ENCODE peak calls at places on chromosomes 5 and 9, in seven cellular contexts. One of them, this sample, is unnamed.

GRCh38 chr9:97510797-97511761 is 9.6 kb downstream of the TMOD1 start:
- DNase-seq in adrenal gland: no peak
- DNase-seq in tibial nerve: no peak
- DNase-seq in HTR-8/SVneo: no peak
- DNase-seq in activated T-helper 1 cell treated with anti-CD3 and anti-CD28 coated beads, Interleukin-2, amount 50 U/mL, for 16 hours: no peak
- DNase-seq in RWPE1: no peak
- DNase-seq in CD4-positive, alpha-beta T cell: no peak
- DNase-seq in this sample: no peak

GRCh38 chr5:1298723-1299510 is 4.0 kb upstream of the TERT start:
- DNase-seq in adrenal gland: no peak
- DNase-seq in tibial nerve: no peak
- DNase-seq in HTR-8/SVneo: no peak
- DNase-seq in activated T-helper 1 cell treated with anti-CD3 and anti-CD28 coated beads, Interleukin-2, amount 50 U/mL, for 16 hours: no peak
- DNase-seq in RWPE1: no peak
- DNase-seq in CD4-positive, alpha-beta T cell: no peak
- DNase-seq in this sample: no peak

GRCh38 chr9:2210201-2210600 is 195.1 kb downstream of the SMARCA2 start:
- DNase-seq in adrenal gland: no peak
- DNase-seq in tibial nerve: no peak
- DNase-seq in HTR-8/SVneo: no peak
- DNase-seq in activated T-helper 1 cell treated with anti-CD3 and anti-CD28 coated beads, Interleukin-2, amount 50 U/mL, for 16 hours: no peak
- DNase-seq in RWPE1: no peak
- DNase-seq in CD4-positive, alpha-beta T cell: no peak
- DNase-seq in this sample: no peak

GRCh38 chr5:121628783-121629182 is 222.9 kb upstream of the FTMT start:
- DNase-seq in adrenal gland: peak
- DNase-seq in tibial nerve: peak
- DNase-seq in HTR-8/SVneo: no peak
- DNase-seq in activated T-helper 1 cell treated with anti-CD3 and anti-CD28 coated beads, Interleukin-2, amount 50 U/mL, for 16 hours: no peak
- DNase-seq in RWPE1: no peak
- DNase-seq in CD4-positive, alpha-beta T cell: no peak
- DNase-seq in this sample: no peak

GRCh38 chr5:5165541-5166002 is 25.4 kb downstream of the ADAMTS16 start:
- DNase-seq in adrenal gland: no peak
- DNase-seq in tibial nerve: no peak
- DNase-seq in HTR-8/SVneo: peak
- DNase-seq in activated T-helper 1 cell treated with anti-CD3 and anti-CD28 coated beads, Interleukin-2, amount 50 U/mL, for 16 hours: no peak
- DNase-seq in RWPE1: no peak
- DNase-seq in CD4-positive, alpha-beta T cell: no peak
- DNase-seq in this sample: no peak

GRCh38 chr5:145762833-145763232 is 72.3 kb downstream of the PRELID2 start:
- DNase-seq in adrenal gland: no peak
- DNase-seq in tibial nerve: no peak
- DNase-seq in HTR-8/SVneo: no peak
- DNase-seq in activated T-helper 1 cell treated with anti-CD3 and anti-CD28 coated beads, Interleukin-2, amount 50 U/mL, for 16 hours: no peak
- DNase-seq in RWPE1: no peak
- DNase-seq in CD4-positive, alpha-beta T cell: no peak
- DNase-seq in this sample: no peak

GRCh38 chr9:6567140-6567591 is 78.4 kb downstream of the GLDC start:
- DNase-seq in adrenal gland: peak
- DNase-seq in tibial nerve: no peak
- DNase-seq in HTR-8/SVneo: peak
- DNase-seq in activated T-helper 1 cell treated with anti-CD3 and anti-CD28 coated beads, Interleukin-2, amount 50 U/mL, for 16 hours: no peak
- DNase-seq in RWPE1: peak
- DNase-seq in CD4-positive, alpha-beta T cell: no peak
- DNase-seq in this sample: peak

GRCh38 chr9:99593621-99594020 is 228.1 kb upstream of the NR4A3 start:
- DNase-seq in adrenal gland: peak
- DNase-seq in tibial nerve: no peak
- DNase-seq in HTR-8/SVneo: no peak
- DNase-seq in activated T-helper 1 cell treated with anti-CD3 and anti-CD28 coated beads, Interleukin-2, amount 50 U/mL, for 16 hours: no peak
- DNase-seq in RWPE1: no peak
- DNase-seq in CD4-positive, alpha-beta T cell: no peak
- DNase-seq in this sample: no peak

GRCh38 chr9:127444283-127444920 is 6.8 kb downstream of the RPL12 start:
- DNase-seq in adrenal gland: no peak
- DNase-seq in tibial nerve: no peak
- DNase-seq in HTR-8/SVneo: no peak
- DNase-seq in activated T-helper 1 cell treated with anti-CD3 and anti-CD28 coated beads, Interleukin-2, amount 50 U/mL, for 16 hours: no peak
- DNase-seq in RWPE1: no peak
- DNase-seq in CD4-positive, alpha-beta T cell: no peak
- DNase-seq in this sample: no peak

GRCh38 chr5:13448843-13449242 is 495.6 kb downstream of the DNAH5 start:
- DNase-seq in adrenal gland: no peak
- DNase-seq in tibial nerve: no peak
- DNase-seq in HTR-8/SVneo: no peak
- DNase-seq in activated T-helper 1 cell treated with anti-CD3 and anti-CD28 coated beads, Interleukin-2, amount 50 U/mL, for 16 hours: no peak
- DNase-seq in RWPE1: no peak
- DNase-seq in CD4-positive, alpha-beta T cell: no peak
- DNase-seq in this sample: no peak

GRCh38 chr5:123157797-123158528 is 68.9 kb downstream of the PRDM6 start:
- DNase-seq in adrenal gland: peak
- DNase-seq in tibial nerve: no peak
- DNase-seq in HTR-8/SVneo: peak
- DNase-seq in activated T-helper 1 cell treated with anti-CD3 and anti-CD28 coated beads, Interleukin-2, amount 50 U/mL, for 16 hours: no peak
- DNase-seq in RWPE1: peak
- DNase-seq in CD4-positive, alpha-beta T cell: no peak
- DNase-seq in this sample: no peak

GRCh38 chr9:107504585-107505455 is 15.3 kb upstream of the KLF4 start:
- DNase-seq in adrenal gland: peak
- DNase-seq in tibial nerve: no peak
- DNase-seq in HTR-8/SVneo: peak
- DNase-seq in activated T-helper 1 cell treated with anti-CD3 and anti-CD28 coated beads, Interleukin-2, amount 50 U/mL, for 16 hours: no peak
- DNase-seq in RWPE1: peak
- DNase-seq in CD4-positive, alpha-beta T cell: no peak
- DNase-seq in this sample: no peak

GRCh38 chr5:116858705-116859333 is 284.2 kb upstream of the SEMA6A start:
- DNase-seq in adrenal gland: no peak
- DNase-seq in tibial nerve: no peak
- DNase-seq in HTR-8/SVneo: no peak
- DNase-seq in activated T-helper 1 cell treated with anti-CD3 and anti-CD28 coated beads, Interleukin-2, amount 50 U/mL, for 16 hours: no peak
- DNase-seq in RWPE1: no peak
- DNase-seq in CD4-positive, alpha-beta T cell: no peak
- DNase-seq in this sample: no peak

GRCh38 chr5:159515909-159516415 is 185.7 kb upstream of the IL12B start:
- DNase-seq in adrenal gland: peak
- DNase-seq in tibial nerve: peak
- DNase-seq in HTR-8/SVneo: peak
- DNase-seq in activated T-helper 1 cell treated with anti-CD3 and anti-CD28 coated beads, Interleukin-2, amount 50 U/mL, for 16 hours: peak
- DNase-seq in RWPE1: peak
- DNase-seq in CD4-positive, alpha-beta T cell: peak
- DNase-seq in this sample: peak

GRCh38 chr5:149060325-149060724 is 2.5 kb downstream of the SH3TC2 start:
- DNase-seq in adrenal gland: peak
- DNase-seq in tibial nerve: peak
- DNase-seq in HTR-8/SVneo: no peak
- DNase-seq in activated T-helper 1 cell treated with anti-CD3 and anti-CD28 coated beads, Interleukin-2, amount 50 U/mL, for 16 hours: no peak
- DNase-seq in RWPE1: peak
- DNase-seq in CD4-positive, alpha-beta T cell: no peak
- DNase-seq in this sample: no peak

GRCh38 chr5:150063638-150064037 is 22.7 kb downstream of the CSF1R start:
- DNase-seq in adrenal gland: no peak
- DNase-seq in tibial nerve: no peak
- DNase-seq in HTR-8/SVneo: no peak
- DNase-seq in activated T-helper 1 cell treated with anti-CD3 and anti-CD28 coated beads, Interleukin-2, amount 50 U/mL, for 16 hours: no peak
- DNase-seq in RWPE1: no peak
- DNase-seq in CD4-positive, alpha-beta T cell: no peak
- DNase-seq in this sample: no peak

This sample was measured in keratinocyte.